ENCODE peak calls at places on chromosome 10, in seven cellular contexts. C is HepG2, M is HCT116, X is K562, K is GM12878, A is SK-N-SH, G is H1. J is an unnamed sample.

GRCh38 chr10:77385315-77385714 is 252.3 kb downstream of the KCNMA1 start:
- DNase-seq in C (no peak), M (no peak), X (no peak), K (no peak), A (no peak), G (no peak), J (no peak)

GRCh38 chr10:101319241-101319915 is 34.6 kb upstream of the BTRC start:
- DNase-seq in C (no peak), M (no peak), X (no peak), K (no peak), A (no peak), G (no peak), J (no peak)

GRCh38 chr10:126387931-126388911 is at the start of gene ADAM12:
- DNase-seq in C (no peak), M (no peak), X (no peak), K (no peak), A (peak; percentile 88), G (no peak), J (peak; percentile 9)

GRCh38 chr10:3274414-3274813 is 101.8 kb upstream of the PITRM1 start:
- DNase-seq in C (no peak), M (no peak), X (no peak), K (no peak), A (no peak), G (no peak), J (no peak)

GRCh38 chr10:7409045-7409731 is 1.6 kb downstream of the SFMBT2 start:
- DNase-seq in C (no peak), M (no peak), X (peak; percentile 56), K (peak; percentile 51), A (peak; percentile 74), G (no peak), J (peak; percentile 46)

GRCh38 chr10:22631646-22632278 is 82.6 kb downstream of the PIP4K2A start:
- DNase-seq in C (peak; percentile 29), M (no peak), X (peak; percentile 61), K (no peak), A (no peak), G (no peak), J (no peak)

GRCh38 chr10:102344067-102344466 is 51.4 kb upstream of the NFKB2 start:
- DNase-seq in C (no peak), M (no peak), X (no peak), K (no peak), A (no peak), G (no peak), J (no peak)

GRCh38 chr10:33496096-33496495 is 161.6 kb upstream of the NRP1 start:
- DNase-seq in C (no peak), M (no peak), X (no peak), K (no peak), A (no peak), G (no peak), J (no peak)

GRCh38 chr10:69864321-69864720 is 62.6 kb downstream of the COL13A1 start:
- DNase-seq in C (no peak), M (peak; percentile 66), X (no peak), K (no peak), A (no peak), G (no peak), J (no peak)

GRCh38 chr10:26890956-26891355 is 30.2 kb upstream of the ABI1 start:
- DNase-seq in C (peak; percentile 72), M (peak; percentile 62), X (peak; percentile 14), K (no peak), A (peak; percentile 52), G (no peak), J (peak; percentile 94)

GRCh38 chr10:3758491-3758970 is 26.5 kb downstream of the KLF6 start:
- DNase-seq in C (no peak), M (no peak), X (no peak), K (no peak), A (no peak), G (no peak), J (no peak)

GRCh38 chr10:88045116-88045515 is 181.7 kb downstream of the PTEN start:
- DNase-seq in C (no peak), M (no peak), X (no peak), K (no peak), A (no peak), G (no peak), J (no peak)

GRCh38 chr10:67722113-67722512 is 26.1 kb upstream of the CTNNA3 start:
- DNase-seq in C (no peak), M (no peak), X (no peak), K (no peak), A (no peak), G (no peak), J (no peak)

GRCh38 chr10:17348111-17349008 is 106.0 kb downstream of the ST8SIA6 start:
- DNase-seq in C (no peak), M (peak; percentile 83), X (peak; percentile 75), K (no peak), A (peak; percentile 61), G (no peak), J (peak; percentile 90)
- TF ChIP-seq JUND in C (no peak), M (no peak), X (no peak), K (no peak), A (no peak), G (no peak), J (no peak)

DNA sequence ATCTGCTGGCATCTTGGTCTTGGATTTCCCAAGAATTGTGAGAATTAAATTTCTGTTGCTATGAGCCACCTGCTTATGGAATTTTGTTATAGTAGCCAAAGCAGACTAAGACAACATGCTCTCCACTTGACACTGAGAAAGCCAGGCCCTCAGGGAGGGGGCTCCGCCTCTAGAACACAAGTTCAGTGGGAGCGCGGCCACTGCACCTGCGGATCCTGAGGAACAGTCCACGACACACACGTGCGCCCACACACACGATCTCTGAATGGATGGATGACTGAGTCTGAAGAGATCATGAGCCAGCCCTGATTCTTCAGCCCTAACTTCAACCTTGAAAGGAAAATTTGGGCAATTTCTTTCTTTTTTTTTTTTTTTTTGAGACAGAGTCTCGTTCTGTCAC is 73.6 kb downstream of the CTBP2 start:
- DNase-seq in C (no peak), M (no peak), X (no peak), K (no peak), A (no peak), G (no peak), J (no peak)
- TF ChIP-seq JUND in C (no peak), M (no peak), X (no peak), K (no peak), A (no peak), G (no peak), J (no peak)

GRCh38 chr10:5095687-5096086 is 1.5 kb downstream of the AKR1C3 start:
- DNase-seq in C (peak; percentile 16), M (no peak), X (no peak), K (no peak), A (no peak), G (no peak), J (no peak)

GRCh38 chr10:5096108-5096507 is 1.9 kb downstream of the AKR1C3 start:
- DNase-seq in C (no peak), M (no peak), X (no peak), K (no peak), A (no peak), G (no peak), J (no peak)

GRCh38 chr10:5092848-5093790 is 1.1 kb upstream of the AKR1C3 start:
- DNase-seq in C (no peak), M (no peak), X (no peak), K (no peak), A (no peak), G (no peak), J (no peak)

GRCh38 chr10:5092375-5092774 is 1.8 kb upstream of the AKR1C3 start:
- DNase-seq in C (no peak), M (no peak), X (no peak), K (no peak), A (no peak), G (no peak), J (no peak)

GRCh38 chr10:5094265-5095205 is at the start of gene AKR1C3:
- DNase-seq in C (peak; percentile 78), M (peak; percentile 51), X (peak; percentile 50), K (no peak), A (peak; percentile 32), G (peak; percentile 27), J (peak; percentile 44)
- TF ChIP-seq JUND in C (no peak), M (no peak), X (no peak), K (no peak), A (no peak), G (peak; percentile 6), J (no peak)

GRCh38 chr10:11479307-11479706 is 132.1 kb downstream of the USP6NL start:
- DNase-seq in C (no peak), M (no peak), X (no peak), K (no peak), A (no peak), G (no peak), J (no peak)

GRCh38 chr10:11482306-11482705 is 129.1 kb downstream of the USP6NL start:
- DNase-seq in C (no peak), M (no peak), X (no peak), K (no peak), A (no peak), G (no peak), J (no peak)

GRCh38 chr10:11476035-11476434 is 135.4 kb downstream of the USP6NL start:
- DNase-seq in C (no peak), M (no peak), X (no peak), K (no peak), A (no peak), G (no peak), J (no peak)

GRCh38 chr10:11480687-11481086 is 130.8 kb downstream of the USP6NL start:
- DNase-seq in C (no peak), M (no peak), X (no peak), K (no peak), A (no peak), G (no peak), J (no peak)

GRCh38 chr10:11478807-11479206 is 132.6 kb downstream of the USP6NL start:
- DNase-seq in C (no peak), M (no peak), X (no peak), K (no peak), A (no peak), G (no peak), J (no peak)
- TF ChIP-seq JUND in C (no peak), M (no peak), X (no peak), K (no peak), A (no peak), G (no peak), J (no peak)

DNA sequence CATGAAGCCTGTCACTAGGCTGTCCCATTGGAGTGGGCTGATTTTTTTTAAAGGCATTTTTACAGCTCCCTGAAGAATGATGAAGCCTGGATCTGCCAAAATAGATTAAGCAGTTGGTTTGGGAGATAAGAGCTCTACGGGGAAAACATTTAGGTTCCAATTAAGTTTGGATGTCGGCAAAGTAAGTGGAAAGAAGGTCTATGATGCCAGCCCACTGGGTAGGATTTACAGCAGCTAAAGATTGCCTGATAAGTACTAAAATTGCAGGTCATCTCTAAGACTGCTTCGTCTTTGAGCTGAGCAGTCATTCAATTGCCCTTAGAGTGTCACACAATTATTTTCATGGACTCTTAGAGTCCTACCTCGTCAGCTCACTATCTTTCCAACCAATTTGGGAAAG is 939.2 kb upstream of the CELF2 start:
- DNase-seq in C (no peak), M (no peak), X (no peak), K (no peak), A (no peak), G (no peak), J (no peak)
- TF ChIP-seq JUND in C (no peak), M (no peak), X (no peak), K (no peak), A (no peak), G (no peak), J (no peak)

GRCh38 chr10:58175990-58176910 is 91.4 kb downstream of the IPMK start:
- DNase-seq in C (no peak), M (no peak), X (no peak), K (no peak), A (no peak), G (no peak), J (peak; percentile 39)
- TF ChIP-seq JUND in C (no peak), M (no peak), X (no peak), K (no peak), A (no peak), G (no peak), J (no peak)